ENCODE peak calls at places on chromosomes 12 and 14, in ten cellular contexts. O is AG08396; E is dorsolateral prefrontal cortex; S is NCI-H1417; H is HuH-7; Z is heart left ventricle; C is T-helper 17 cell; M is substantia nigra; T is activated CD8-positive, alpha-beta T cell treated with anti-CD3 and anti-CD28 coated beads for 36 hours; F is Caki2. N is an unnamed sample.

GRCh38 chr12:11584213-11584855 is 65.1 kb upstream of the ETV6 start:
- DNase-seq in O (no peak), E (no peak), S (no peak), H (no peak), Z (no peak), C (no peak), M (no peak), T (no peak), F (no peak), N (no peak)

GRCh38 chr12:127809236-127809635 is 457.7 kb upstream of the TMEM132C start:
- DNase-seq in O (peak; percentile 31), E (no peak), S (no peak), H (no peak), Z (no peak), C (no peak), M (no peak), T (no peak), F (peak; percentile 46), N (peak; percentile 45)

GRCh38 chr14:104557766-104558165 is 21.8 kb upstream of the C14orf180 start:
- DNase-seq in O (no peak), E (no peak), S (no peak), H (no peak), Z (peak; percentile 28), C (peak; percentile 4), M (no peak), T (no peak), F (no peak), N (no peak)

GRCh38 chr14:95609398-95609990 is 74.6 kb downstream of the GLRX5 start:
- DNase-seq in O (peak; percentile 30), E (no peak), S (peak; percentile 82), H (peak; percentile 36), Z (no peak), C (no peak), M (no peak), T (peak; percentile 40), F (no peak), N (peak; percentile 29)

GRCh38 chr12:79407671-79408622 is 282.8 kb downstream of the PAWR start:
- DNase-seq in O (peak; percentile 63), E (no peak), S (peak; percentile 76), H (peak; percentile 42), Z (no peak), C (no peak), M (no peak), T (peak; percentile 26), F (peak; percentile 81), N (peak; percentile 86)

GRCh38 chr14:104940526-104941150 is 16.0 kb downstream of the PLD4 start:
- DNase-seq in O (peak; percentile 38), E (peak; percentile 9), S (peak; percentile 27), H (no peak), Z (no peak), C (no peak), M (no peak), T (no peak), F (no peak), N (no peak)

GRCh38 chr12:68393398-68393797 is 61.2 kb upstream of the MDM1 start:
- DNase-seq in O (no peak), E (no peak), S (no peak), H (no peak), Z (no peak), C (no peak), M (no peak), T (no peak), F (no peak), N (no peak)

GRCh38 chr14:103087343-103087835 is 3.4 kb downstream of the LBHD2 start:
- DNase-seq in O (no peak), E (no peak), S (peak; percentile 72), H (no peak), Z (peak; percentile 40), C (peak; percentile 6), M (no peak), T (no peak), F (no peak), N (no peak)

GRCh38 chr12:666766-667308 is 3.6 kb upstream of the NINJ2 start:
- DNase-seq in O (no peak), E (no peak), S (no peak), H (no peak), Z (no peak), C (no peak), M (no peak), T (peak; percentile 56), F (no peak), N (no peak)

GRCh38 chr12:127785535-127785934 is 481.4 kb upstream of the TMEM132C start:
- DNase-seq in O (peak; percentile 64), E (peak; percentile 76), S (no peak), H (no peak), Z (no peak), C (no peak), M (no peak), T (no peak), F (no peak), N (no peak)

GRCh38 chr14:102696332-102696731 is 80.9 kb upstream of the TRAF3 start:
- DNase-seq in O (no peak), E (no peak), S (no peak), H (no peak), Z (no peak), C (no peak), M (no peak), T (no peak), F (no peak), N (no peak)

GRCh38 chr14:67442139-67442906 is 30.4 kb upstream of the PLEK2 start:
- DNase-seq in O (no peak), E (no peak), S (peak; percentile 22), H (no peak), Z (no peak), C (no peak), M (no peak), T (no peak), F (no peak), N (no peak)

GRCh38 chr14:49880267-49881064 is 12.4 kb upstream of the ARF6 start:
- DNase-seq in O (no peak), E (no peak), S (peak; percentile 57), H (no peak), Z (no peak), C (no peak), M (no peak), T (no peak), F (peak; percentile 74), N (no peak)

GRCh38 chr12:102548543-102548942 is 68.2 kb upstream of the IGF1 start:
- DNase-seq in O (no peak), E (no peak), S (no peak), H (no peak), Z (no peak), C (no peak), M (no peak), T (no peak), F (no peak), N (no peak)

N was measured in kidney glomerular epithelial cell.